ENCODE peak calls at places on chromosomes 13 and 19, in six cellular contexts. B is ascending aorta, G is suprapubic skin, V is tibial nerve, A is right lobe of liver, N is body of pancreas. C is an unnamed sample.

GRCh38 chr13:96552523-96552922 is 441.8 kb downstream of the OXGR1 start:
- DNase-seq in B (no peak), G (no peak), V (no peak), A (no peak), N (no peak), C (no peak)

GRCh38 chr19:32869369-32870153 is at the start of gene SLC7A9:
- DNase-seq in B (no peak), G (peak; percentile 47), V (no peak), A (peak; percentile 82), N (no peak), C (no peak)

GRCh38 chr13:24265453-24265852 is 43.9 kb upstream of the C1QTNF9 start:
- DNase-seq in B (no peak), G (no peak), V (no peak), A (no peak), N (no peak), C (no peak)

GRCh38 chr13:112782433-112783010 is 92.7 kb downstream of the ATP11A start:
- DNase-seq in B (no peak), G (no peak), V (no peak), A (no peak), N (no peak), C (no peak)

GRCh38 chr13:59710995-59711701 is 452.6 kb downstream of the DIAPH3 start:
- DNase-seq in B (no peak), G (no peak), V (no peak), A (no peak), N (no peak), C (no peak)

GRCh38 chr13:34731486-34731885 is 210.6 kb upstream of the NBEA start:
- DNase-seq in B (no peak), G (no peak), V (no peak), A (no peak), N (no peak), C (no peak)

GRCh38 chr13:65112123-65113075 is 2117.7 kb downstream of the PCDH9 start:
- DNase-seq in B (no peak), G (no peak), V (no peak), A (no peak), N (no peak), C (no peak)

GRCh38 chr19:19937403-19937802 is 36.7 kb downstream of the ZNF93 start:
- DNase-seq in B (no peak), G (no peak), V (no peak), A (no peak), N (no peak), C (no peak)

GRCh38 chr19:49113762-49114629 is at the start of gene LIN7B:
- DNase-seq in B (peak; percentile 81), G (no peak), V (no peak), A (peak; percentile 69), N (peak; percentile 78), C (no peak)

GRCh38 chr19:55598034-55598433 is 1.3 kb downstream of the FIZ1 start:
- DNase-seq in B (no peak), G (no peak), V (no peak), A (no peak), N (no peak), C (no peak)

GRCh38 chr19:49983645-49984229 is 22.8 kb upstream of the SIGLEC11 start:
- DNase-seq in B (peak; percentile 74), G (peak; percentile 84), V (peak; percentile 52), A (peak; percentile 67), N (peak; percentile 81), C (no peak)

GRCh38 chr13:85186646-85187045 is 612.6 kb downstream of the SLITRK6 start:
- DNase-seq in B (no peak), G (no peak), V (no peak), A (no peak), N (no peak), C (no peak)

GRCh38 chr13:110118106-110118505 is 188.9 kb downstream of the COL4A1 start:
- DNase-seq in B (no peak), G (no peak), V (no peak), A (no peak), N (no peak), C (no peak)

GRCh38 chr13:98571955-98572662 is 4.8 kb downstream of the STK24 start:
- DNase-seq in B (no peak), G (no peak), V (no peak), A (no peak), N (no peak), C (peak; percentile 90)

GRCh38 chr19:48444129-48444932 is 1.5 kb upstream of the GRWD1 start:
- DNase-seq in B (no peak), G (no peak), V (no peak), A (peak; percentile 48), N (no peak), C (no peak)

GRCh38 chr19:10852098-10852800 is 4.0 kb downstream of the C19orf38 start:
- DNase-seq in B (no peak), G (no peak), V (no peak), A (no peak), N (no peak), C (no peak)

GRCh38 chr19:39398297-39398864 is 7.2 kb downstream of the MED29 start:
- DNase-seq in B (peak; percentile 86), G (peak; percentile 92), V (peak; percentile 57), A (peak; percentile 80), N (peak; percentile 37), C (no peak)

GRCh38 chr13:26679411-26679810 is 81.2 kb downstream of the GPR12 start:
- DNase-seq in B (no peak), G (no peak), V (no peak), A (no peak), N (no peak), C (no peak)

GRCh38 chr19:46413262-46414031 is at the start of gene CCDC8:
- DNase-seq in B (peak; percentile 92), G (no peak), V (peak; percentile 47), A (no peak), N (peak; percentile 96), C (peak; percentile 85)

GRCh38 chr13:112688560-112689497 is 1.0 kb upstream of the ATP11A start:
- DNase-seq in B (peak; percentile 65), G (no peak), V (no peak), A (no peak), N (peak; percentile 59), C (no peak)

GRCh38 chr13:113959198-113959597 is 14.7 kb downstream of the C13orf46 start:
- DNase-seq in B (no peak), G (no peak), V (no peak), A (no peak), N (no peak), C (no peak)

GRCh38 chr19:51441410-51442390 is 16.6 kb downstream of the SIGLEC8 start:
- DNase-seq in B (peak; percentile 69), G (no peak), V (no peak), A (no peak), N (no peak), C (no peak)

GRCh38 chr13:41294914-41295313 is 16.2 kb upstream of the NAA16 start:
- DNase-seq in B (no peak), G (no peak), V (no peak), A (no peak), N (no peak), C (no peak)

GRCh38 chr19:47110521-47111080 is 3.0 kb downstream of the ZC3H4 start:
- DNase-seq in B (no peak), G (no peak), V (no peak), A (no peak), N (peak; percentile 50), C (no peak)

GRCh38 chr13:29937379-29937778 is 87.0 kb upstream of the UBL3 start:
- DNase-seq in B (no peak), G (no peak), V (no peak), A (no peak), N (no peak), C (no peak)
- H3K4me3 ChIP-seq in B (no peak overlapping the region), G (no peak overlapping the region), V (no peak overlapping the region), A (no peak overlapping the region), N (no peak overlapping the region), C (no peak overlapping the region)

GRCh38 chr19:30173593-30174356 is 198.4 kb upstream of the ZNF536 start:
- DNase-seq in B (no peak), G (no peak), V (no peak), A (no peak), N (peak; percentile 69), C (no peak)
- H3K4me3 ChIP-seq in B (no peak overlapping the region), G (no peak overlapping the region), V (no peak overlapping the region), A (no peak overlapping the region), N (no peak overlapping the region), C (no peak overlapping the region)

DNA sequence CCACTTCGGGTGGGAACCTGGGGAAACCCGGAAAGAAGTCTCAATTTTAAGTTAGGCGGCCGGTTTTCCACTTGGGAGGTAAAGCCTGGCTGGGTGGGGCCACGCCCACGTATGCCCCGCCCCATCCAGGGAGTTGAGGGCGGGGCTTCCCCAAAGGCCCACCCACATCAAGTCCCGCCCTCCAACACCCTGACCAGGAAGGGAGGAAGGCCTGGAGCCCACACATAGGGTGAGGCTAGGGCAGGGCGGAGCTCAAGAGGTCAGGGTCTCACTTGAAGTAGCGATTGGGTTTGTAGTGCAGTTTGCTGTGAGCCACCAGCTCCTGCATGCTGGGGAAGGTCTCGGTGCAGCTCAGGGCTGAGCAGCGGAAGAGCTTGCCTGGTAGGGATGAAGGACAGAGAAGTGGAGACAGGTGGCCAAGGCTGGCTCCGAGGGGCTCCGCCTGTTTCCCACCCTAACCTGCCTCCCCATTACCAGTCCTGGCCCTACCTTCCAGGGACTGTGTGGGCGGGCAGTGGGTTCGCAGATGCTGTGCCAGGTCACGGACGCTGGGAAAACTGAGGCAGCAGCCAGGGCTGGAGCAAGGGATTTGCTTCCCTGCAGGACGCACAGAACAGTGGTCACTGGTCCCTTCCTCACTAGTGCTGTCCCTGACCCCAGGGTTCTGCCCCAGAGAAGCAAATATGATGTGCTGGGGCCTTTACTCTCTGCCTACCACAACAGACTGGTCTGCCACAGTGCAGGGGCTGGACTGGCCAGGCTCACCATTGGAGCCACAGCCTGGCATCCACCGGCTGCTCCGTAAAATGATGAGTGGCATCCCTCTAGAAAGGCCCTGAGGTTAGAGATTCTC is 1.6 kb downstream of the ZNF414 start:
- DNase-seq in B (no peak), G (no peak), V (no peak), A (no peak), N (no peak), C (no peak)
- H3K4me3 ChIP-seq in B (no peak overlapping the region), G (peak overlapping the region; percentile 34), V (no peak overlapping the region), A (no peak overlapping the region), N (no peak overlapping the region), C (peak overlapping the region; percentile 56)

GRCh38 chr19:18651738-18652137 is 14.9 kb downstream of the KLHL26 start:
- DNase-seq in B (no peak), G (no peak), V (no peak), A (no peak), N (no peak), C (no peak)

GRCh38 chr19:18650468-18651001 is 13.7 kb downstream of the KLHL26 start:
- DNase-seq in B (peak; percentile 97), G (peak; percentile 94), V (peak; percentile 72), A (no peak), N (peak; percentile 42), C (no peak)

GRCh38 chr19:18649371-18650047 is 12.7 kb downstream of the KLHL26 start:
- DNase-seq in B (no peak), G (peak; percentile 92), V (peak; percentile 64), A (no peak), N (peak; percentile 26), C (no peak)

GRCh38 chr19:18650048-18650435 is 13.2 kb downstream of the KLHL26 start:
- DNase-seq in B (peak; percentile 84), G (no peak), V (peak; percentile 58), A (no peak), N (peak; percentile 23), C (no peak)

GRCh38 chr19:18651300-18651699 is 14.5 kb downstream of the KLHL26 start:
- DNase-seq in B (no peak), G (no peak), V (no peak), A (no peak), N (no peak), C (no peak)
- H3K4me3 ChIP-seq in B (peak overlapping the region; percentile 28), G (no peak overlapping the region), V (no peak overlapping the region), A (no peak overlapping the region), N (no peak overlapping the region), C (no peak overlapping the region)

C was measured in HFF-Myc.